ENCODE peak calls at places on chromosomes 7 and 10, in four cellular contexts. K is mucosa of descending colon, L is esophagus squamous epithelium, V is transverse colon. P is an unnamed sample. For H3K4me1, the result is how much of the 10 kb centered on the place peaks cover.

GRCh38 chr7:96663871-96664445 is 45.7 kb downstream of the SEM1 start:
- DNase-seq in K (no peak), V (no peak), L (no peak), P (no peak)

GRCh38 chr10:30813872-30814471 is 184.4 kb upstream of the LYZL2 start:
- DNase-seq in L (no peak), K (no peak), V (no peak), P (no peak)

GRCh38 chr10:11095374-11095785 is 77.7 kb downstream of the CELF2 start:
- DNase-seq in L (no peak), K (no peak), V (no peak), P (no peak)

GRCh38 chr10:122630526-122630925 is 69.1 kb downstream of the C10orf120 start:
- DNase-seq in L (no peak), V (no peak), K (no peak), P (no peak)

GRCh38 chr7:25900245-25900644 is 251.8 kb upstream of the NFE2L3 start:
- DNase-seq in K (no peak), V (no peak), L (no peak), P (no peak)

GRCh38 chr7:143229054-143229790 is 7.4 kb downstream of the TAS2R40 start:
- DNase-seq in K (no peak), V (no peak), L (no peak), P (no peak)

GRCh38 chr10:35563266-35563891 is 41.8 kb upstream of the GJD4 start:
- DNase-seq in V (peak), K (peak), L (no peak), P (no peak)

GRCh38 chr7:109343662-109344061 is 774.0 kb downstream of the DNAJB9 start:
- DNase-seq in K (no peak), L (no peak), V (no peak), P (no peak)

GRCh38 chr10:48470893-48471805 is 133.7 kb downstream of the ARHGAP22 start:
- DNase-seq in V (no peak), L (no peak), K (no peak), P (peak)

GRCh38 chr7:23072916-23073315 is 32.7 kb upstream of the KLHL7 start:
- DNase-seq in K (no peak), V (no peak), L (no peak), P (no peak)

GRCh38 chr7:80671744-80672143 is 33.3 kb downstream of the CD36 start:
- DNase-seq in K (no peak), V (no peak), L (no peak), P (no peak)

GRCh38 chr7:104962781-104963180 is 51.2 kb upstream of the KMT2E start:
- DNase-seq in V (no peak), L (no peak), K (no peak), P (no peak)

GRCh38 chr7:120554960-120555571 is 282.1 kb downstream of the KCND2 start:
- DNase-seq in L (no peak), K (no peak), V (no peak), P (no peak)

GRCh38 chr10:75655791-75656451 is 224.5 kb downstream of the LRMDA start:
- DNase-seq in V (no peak), L (no peak), K (no peak), P (no peak)

GRCh38 chr7:128885370-128886187 is 22.9 kb downstream of the ATP6V1F start:
- DNase-seq in K (peak), V (no peak), L (no peak), P (no peak)

GRCh38 chr10:127906548-127907377 is at the start of gene PTPRE:
- DNase-seq in L (no peak), K (peak), V (peak), P (peak)

GRCh38 chr7:128352138-128352537 is 8.4 kb upstream of the RBM28 start:
- DNase-seq in K (peak), V (peak), L (no peak), P (no peak)

GRCh38 chr10:58641708-58642107 is 129.0 kb downstream of the BICC1 start:
- DNase-seq in K (no peak), L (no peak), V (no peak), P (no peak)

GRCh38 chr10:1631282-1631681 is 106.0 kb downstream of the ADARB2 start:
- DNase-seq in L (no peak), V (no peak), K (no peak), P (no peak)

GRCh38 chr10:31456463-31456862 is 137.4 kb downstream of the ZEB1 start:
- DNase-seq in V (no peak), K (no peak), L (no peak), P (no peak)

GRCh38 chr7:51774178-51774577 is 457.6 kb upstream of the COBL start:
- DNase-seq in V (no peak), K (no peak), L (no peak), P (no peak)

GRCh38 chr10:31261502-31262311 is 57.3 kb upstream of the ZEB1 start:
- DNase-seq in K (no peak), V (no peak), L (no peak), P (no peak)

GRCh38 chr10:85926986-85927385 is 439.6 kb downstream of the GRID1 start:
- DNase-seq in K (no peak), V (no peak), L (no peak), P (no peak)

GRCh38 chr10:86190291-86190690 is 176.3 kb downstream of the GRID1 start:
- DNase-seq in V (no peak), L (no peak), K (no peak), P (no peak)

GRCh38 chr10:86346794-86347665 is 19.6 kb downstream of the GRID1 start:
- DNase-seq in K (no peak), L (no peak), V (no peak), P (no peak)

GRCh38 chr7:152572101-152572500 is 103.8 kb downstream of the XRCC2 start:
- DNase-seq in V (no peak), L (no peak), K (no peak), P (no peak)

GRCh38 chr10:75632750-75633462 is 201.5 kb downstream of the LRMDA start:
- DNase-seq in V (no peak), L (no peak), K (no peak), P (no peak)

GRCh38 chr7:122764020-122764419 is 61.3 kb upstream of the RNF148 start:
- DNase-seq in L (no peak), V (no peak), K (no peak), P (no peak)

GRCh38 chr10:124917939-124918830 is 23.7 kb upstream of the ZRANB1 start:
- DNase-seq in L (no peak), K (peak), V (no peak), P (peak)

GRCh38 chr7:100604078-100604975 is 2.2 kb downstream of the PCOLCE start:
- DNase-seq in V (peak), L (no peak), K (peak), P (peak)

GRCh38 chr10:96325719-96326373 is 21.6 kb downstream of the DNTT start:
- DNase-seq in K (no peak), L (no peak), V (no peak), P (no peak)

GRCh38 chr7:37408885-37409248 is 39.8 kb downstream of the ELMO1 start:
- DNase-seq in L (no peak), V (no peak), K (no peak), P (no peak)

GRCh38 chr10:11724938-11725776 is 17.0 kb upstream of the ECHDC3 start:
- DNase-seq in L (no peak), V (no peak), K (no peak), P (no peak)

GRCh38 chr7:28290496-28290895 is 109.9 kb upstream of the JAZF1 start:
- DNase-seq in K (no peak), V (no peak), L (no peak), P (no peak)
- H3K4me1 ChIP-seq in K (under half), V (under half), L (under half), P (under half)

GRCh38 chr7:68400783-68401182 is 1197.5 kb upstream of the AUTS2 start:
- DNase-seq in V (no peak), K (no peak), L (no peak), P (no peak)
- H3K4me1 ChIP-seq in V (under half), K (under half), L (under half), P (under half)

DNA sequence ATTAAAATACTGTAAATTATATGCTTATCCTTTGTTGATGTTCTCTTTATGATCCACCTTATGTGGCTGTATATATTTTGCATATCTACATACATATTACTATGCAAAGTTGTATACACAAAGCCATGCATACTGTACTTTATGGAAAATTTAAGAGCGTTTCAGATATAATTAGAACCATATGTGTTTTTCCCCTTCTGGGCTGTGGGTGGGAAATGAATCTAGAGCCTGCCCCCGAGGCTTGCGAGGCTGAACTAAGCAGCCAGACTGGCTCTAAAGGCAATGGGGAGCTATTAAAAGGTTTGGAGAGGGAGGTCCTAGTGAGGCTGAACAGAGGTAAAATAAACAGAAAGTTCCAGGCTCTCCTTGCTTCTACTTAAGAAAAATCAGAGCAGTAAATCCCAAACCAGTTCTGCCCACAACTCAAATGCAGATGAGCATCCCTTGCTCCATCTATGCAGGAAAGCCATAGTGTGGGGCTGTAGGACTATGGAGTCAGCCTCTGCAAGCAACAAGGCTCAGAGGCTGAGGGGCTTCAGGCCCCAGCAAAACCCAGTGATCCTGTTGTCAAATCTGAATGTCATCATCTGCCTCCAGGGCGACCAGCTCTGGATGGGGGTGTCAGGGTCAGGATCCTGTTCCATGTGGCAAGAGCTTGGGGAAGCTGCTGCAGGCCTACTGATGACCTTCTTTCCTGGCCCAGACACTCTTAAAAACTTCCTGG is 14.1 kb upstream of the DDIT4 start:
- DNase-seq in K (no peak), L (no peak), V (no peak), P (no peak)
- H3K4me1 ChIP-seq in K (half or more), L (half or more), V (half or more), P (under half)

DNA sequence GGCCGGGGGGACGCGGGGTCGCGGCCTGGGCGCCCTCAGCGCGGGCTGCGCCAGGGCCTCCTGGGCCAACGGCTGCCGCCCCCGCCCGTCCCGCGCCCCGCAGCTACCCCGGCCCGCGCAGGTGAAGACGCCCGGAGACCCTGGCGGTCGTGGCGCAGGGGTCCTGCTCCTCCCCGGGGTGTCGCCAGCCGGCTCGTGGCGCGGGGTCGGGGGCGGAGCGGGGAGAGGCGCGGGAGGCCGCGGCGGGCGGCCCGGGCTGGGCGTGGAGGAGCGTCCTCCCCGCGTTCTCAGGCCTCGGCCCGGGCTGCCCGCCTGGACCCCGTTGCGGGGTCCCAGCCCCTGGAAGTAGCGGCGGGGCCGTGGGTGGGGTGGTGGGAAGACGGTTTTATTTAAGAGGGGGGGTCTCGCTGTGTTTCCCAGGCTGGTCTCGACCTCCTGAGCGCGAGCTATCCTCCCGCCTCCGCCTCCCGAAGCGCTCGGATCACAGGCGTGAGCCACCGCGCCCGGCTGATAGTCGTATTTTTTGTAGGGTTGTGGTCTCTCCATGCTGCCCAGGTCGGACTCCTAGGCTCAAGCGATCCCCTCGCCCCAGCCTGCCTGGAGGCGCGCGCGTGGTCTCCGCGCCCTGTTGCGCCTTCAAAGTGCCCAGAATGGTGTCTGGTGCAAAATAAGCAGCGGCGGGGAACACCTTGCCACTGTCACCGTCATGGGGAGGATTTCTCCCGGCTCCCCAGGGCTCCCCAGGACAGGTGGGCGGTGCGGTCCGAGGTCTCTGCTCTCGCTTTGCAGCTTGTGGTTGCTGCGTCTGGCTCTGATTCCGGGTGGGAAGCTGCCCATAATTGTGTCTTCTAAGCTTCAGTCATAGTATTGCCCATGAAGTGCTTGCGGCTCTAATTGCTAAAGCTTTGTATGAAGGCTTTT is 15.3 kb upstream of the SUN1 start:
- DNase-seq in V (peak), L (no peak), K (peak), P (peak)
- H3K4me1 ChIP-seq in V (half or more), L (half or more), K (under half), P (under half)

DNA sequence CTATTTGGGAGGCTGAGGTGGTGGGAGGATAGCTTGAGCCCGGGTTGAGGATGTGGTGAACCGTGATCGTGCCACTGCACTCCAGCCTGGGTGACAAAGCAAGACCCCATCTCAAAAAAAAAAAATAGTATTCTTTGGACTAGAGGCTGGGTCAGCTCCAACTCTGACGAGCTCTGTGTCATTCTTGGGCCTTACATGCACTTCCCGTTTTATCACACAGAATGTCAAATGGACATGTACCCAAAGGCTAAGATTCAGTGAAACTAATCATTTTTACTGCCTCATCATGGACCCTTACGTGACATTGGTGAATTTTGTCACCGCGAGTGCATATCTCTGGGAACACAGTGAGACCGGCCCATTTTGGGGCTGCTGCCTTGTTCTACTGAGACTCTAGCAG is 27.3 kb downstream of the PALD1 start:
- DNase-seq in L (no peak), V (no peak), K (no peak), P (no peak)
- H3K4me1 ChIP-seq in L (half or more), V (under half), K (under half), P (under half)

GRCh38 chr10:113561214-113561613 is 8.4 kb downstream of the HABP2 start:
- DNase-seq in V (no peak), L (no peak), K (no peak), P (no peak)

GRCh38 chr10:113560071-113560470 is 7.2 kb downstream of the HABP2 start:
- DNase-seq in K (no peak), L (no peak), V (no peak), P (no peak)

GRCh38 chr10:113557389-113558321 is 4.8 kb downstream of the HABP2 start:
- DNase-seq in L (no peak), V (no peak), K (no peak), P (peak)

GRCh38 chr10:113555751-113556150 is 2.9 kb downstream of the HABP2 start:
- DNase-seq in V (no peak), K (no peak), L (no peak), P (no peak)

DNA sequence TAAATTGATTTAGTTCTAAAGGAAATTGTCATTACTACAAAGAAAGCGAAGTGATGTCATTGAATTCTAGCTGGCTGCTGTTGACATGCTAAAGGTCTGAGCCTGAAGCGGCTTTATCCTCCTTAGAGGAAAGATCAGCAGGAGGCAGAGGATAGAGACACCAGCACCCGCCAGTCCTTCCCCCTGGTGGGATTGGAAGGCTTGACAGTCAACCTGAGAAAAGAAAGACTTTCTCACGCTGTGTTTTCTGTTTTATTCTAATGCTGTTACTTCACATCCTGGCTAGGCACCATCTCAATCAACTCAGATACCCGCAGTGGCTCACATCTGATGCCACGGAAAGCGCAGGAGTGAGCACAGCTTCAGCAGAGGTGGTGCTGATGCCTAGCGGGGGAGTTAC is 5.5 kb downstream of the HABP2 start:
- DNase-seq in L (no peak), V (no peak), K (no peak), P (no peak)
- H3K4me1 ChIP-seq in L (half or more), V (under half), K (under half), P (under half)

GRCh38 chr7:75695036-75695435 is 43.7 kb downstream of the HIP1 start:
- DNase-seq in L (no peak), K (no peak), V (no peak), P (no peak)

GRCh38 chr7:75698358-75698757 is 40.4 kb downstream of the HIP1 start:
- DNase-seq in K (no peak), L (no peak), V (no peak), P (no peak)

GRCh38 chr7:75696263-75697037 is 42.3 kb downstream of the HIP1 start:
- DNase-seq in V (no peak), L (no peak), K (no peak), P (no peak)

GRCh38 chr7:75691793-75692543 is 46.8 kb downstream of the HIP1 start:
- DNase-seq in V (no peak), K (no peak), L (no peak), P (no peak)

DNA sequence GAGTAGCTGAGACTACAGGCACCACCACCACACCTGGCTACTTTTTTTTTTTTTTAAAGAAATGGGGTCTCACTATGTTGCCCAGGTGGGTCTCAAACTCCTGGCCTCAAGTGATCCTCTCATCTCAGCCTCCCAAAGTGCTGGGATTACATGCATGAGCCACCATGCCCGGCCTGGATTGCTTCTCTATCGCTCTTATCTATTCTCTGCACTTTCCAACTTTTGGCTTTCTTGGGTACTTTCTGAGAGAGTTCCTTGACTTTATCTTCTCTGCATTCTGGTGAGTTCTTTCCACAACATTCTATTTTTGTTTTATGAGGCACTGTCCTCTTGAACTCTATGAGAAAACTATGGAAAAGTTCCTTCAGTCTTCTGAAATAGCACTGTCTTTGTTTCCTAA is 44.1 kb downstream of the HIP1 start:
- DNase-seq in V (no peak), K (no peak), L (no peak), P (no peak)
- H3K4me1 ChIP-seq in V (under half), K (under half), L (under half), P (under half)

DNA sequence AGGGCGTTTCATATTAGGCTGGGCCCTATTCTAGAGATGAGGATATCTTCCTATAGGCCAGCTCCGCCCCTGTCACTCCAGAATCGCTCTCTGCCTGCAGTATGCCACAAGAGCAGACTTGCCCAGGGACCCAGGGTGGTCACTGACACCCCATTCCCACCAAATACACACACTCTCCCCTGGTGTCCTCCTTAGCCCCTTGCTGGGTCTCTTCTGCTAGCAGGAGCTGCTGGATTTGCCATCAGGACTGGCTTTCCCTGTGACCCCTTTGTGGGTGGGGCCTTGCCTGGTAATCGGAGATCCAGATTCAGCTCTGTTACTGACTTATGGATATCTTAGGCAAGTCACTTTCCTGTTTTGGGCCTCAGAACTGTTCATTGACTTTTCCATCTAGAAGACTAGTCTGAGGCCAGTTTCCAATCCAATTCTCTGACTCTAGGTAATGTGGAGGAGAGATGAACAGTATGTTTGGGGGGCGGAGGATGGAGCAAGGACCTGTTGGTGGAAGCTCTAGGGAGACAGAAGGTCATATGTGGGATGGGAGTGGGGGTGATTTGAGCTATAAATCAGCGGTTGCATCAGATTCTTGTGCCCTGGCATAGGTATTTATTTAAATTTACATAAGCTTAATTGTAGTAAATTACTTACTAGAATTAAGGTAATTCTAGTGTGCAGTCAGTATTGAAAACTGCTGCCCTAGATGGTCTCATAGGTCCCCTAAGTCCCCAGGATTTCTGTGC is 1.6 kb downstream of the TSPAN15 start:
- DNase-seq in K (no peak), V (no peak), L (no peak), P (no peak)
- H3K4me1 ChIP-seq in K (half or more), V (half or more), L (half or more), P (under half)

GRCh38 chr7:159017210-159017609 is 127.5 kb downstream of the VIPR2 start:
- DNase-seq in K (no peak), V (no peak), L (no peak), P (no peak)

GRCh38 chr7:159014297-159015062 is 130.2 kb downstream of the VIPR2 start:
- DNase-seq in L (no peak), V (no peak), K (no peak), P (no peak)

GRCh38 chr7:159016591-159016990 is 128.1 kb downstream of the VIPR2 start:
- DNase-seq in L (no peak), V (no peak), K (no peak), P (no peak)

GRCh38 chr7:159015081-159015893 is 129.4 kb downstream of the VIPR2 start:
- DNase-seq in V (peak), K (no peak), L (no peak), P (no peak)

GRCh38 chr7:159015894-159016410 is 128.7 kb downstream of the VIPR2 start:
- DNase-seq in L (no peak), V (no peak), K (no peak), P (no peak)
- H3K4me1 ChIP-seq in L (under half), V (under half), K (under half), P (under half)

GRCh38 chr10:113021268-113022028 is 71.4 kb downstream of the TCF7L2 start:
- DNase-seq in L (no peak), K (no peak), V (no peak), P (no peak)
- H3K4me1 ChIP-seq in L (half or more), K (under half), V (half or more), P (under half)